ENCODE peak calls at places on chromosome 6, in seven cellular contexts. D is T-helper 2 cell, Y is smooth muscle cell of the brain vasculature, W is iris pigment epithelial cell, H is posterior cingulate gyrus, E is stomach, V is GM23248. A is an unnamed sample.

GRCh38 chr6:127956260-127956888 is 55.5 kb upstream of the THEMIS start:
- DNase-seq in D (no peak), Y (no peak), W (peak; percentile 55), H (no peak), E (no peak), V (peak; percentile 22), A (no peak)

GRCh38 chr6:4025681-4026080 is 53.3 kb downstream of the FAM217A start:
- DNase-seq in D (no peak), Y (no peak), W (no peak), H (no peak), E (no peak), V (no peak), A (no peak)

GRCh38 chr6:160791981-160792418 is 90.0 kb downstream of the PLG start:
- DNase-seq in D (no peak), Y (no peak), W (no peak), H (no peak), E (no peak), V (peak; percentile 25), A (no peak)

GRCh38 chr6:131745476-131745875 is 34.7 kb upstream of the CTAGE9 start:
- DNase-seq in D (no peak), Y (no peak), W (no peak), H (no peak), E (no peak), V (no peak), A (no peak)

GRCh38 chr6:44430322-44430721 is 42.8 kb downstream of the CDC5L start:
- DNase-seq in D (no peak), Y (no peak), W (peak; percentile 80), H (no peak), E (no peak), V (no peak), A (no peak)

GRCh38 chr6:2632368-2632767 is 118.4 kb downstream of the MYLK4 start:
- DNase-seq in D (no peak), Y (no peak), W (peak; percentile 30), H (no peak), E (no peak), V (peak; percentile 19), A (no peak)

GRCh38 chr6:12593720-12594540 is 122.6 kb upstream of the PHACTR1 start:
- DNase-seq in D (no peak), Y (no peak), W (no peak), H (no peak), E (no peak), V (no peak), A (no peak)

GRCh38 chr6:36139991-36140710 is 9.8 kb downstream of the MAPK13 start:
- DNase-seq in D (no peak), Y (no peak), W (no peak), H (peak; percentile 48), E (no peak), V (no peak), A (no peak)

GRCh38 chr6:38975621-38976049 is 72.9 kb upstream of the GLP1R start:
- DNase-seq in D (no peak), Y (no peak), W (peak; percentile 20), H (no peak), E (no peak), V (no peak), A (no peak)